ENCODE peak calls at places on chromosomes 11 and 22, in five cellular contexts. Y, R, M, J and B are unnamed samples.

GRCh38 chr11:30603357-30603756 is 17.2 kb upstream of the MPPED2 start:
- DNase-seq in J (no peak), Y (no peak), M (no peak), R (no peak), B (no peak)

GRCh38 chr11:20055312-20055711 is 105.0 kb downstream of the DBX1 start:
- DNase-seq in J (no peak), M (no peak), R (no peak), Y (no peak), B (no peak)

GRCh38 chr22:22800716-22801115 is 86.9 kb upstream of the IGLL5 start:
- DNase-seq in M (no peak), Y (no peak), R (no peak), J (no peak), B (no peak)

GRCh38 chr11:75291741-75292140 is 51.2 kb downstream of the TPBGL start:
- DNase-seq in M (no peak), J (no peak), Y (no peak), R (no peak), B (no peak)

GRCh38 chr22:21020802-21021429 is 6.0 kb downstream of the P2RX6 start:
- DNase-seq in R (peak), Y (no peak), J (no peak), M (peak), B (no peak)

GRCh38 chr22:37303821-37304274 is 21.5 kb downstream of the CYTH4 start:
- DNase-seq in M (no peak), J (no peak), R (no peak), Y (peak), B (no peak)

GRCh38 chr11:7436657-7437056 is 48.6 kb upstream of the OLFML1 start:
- DNase-seq in M (peak), Y (no peak), J (peak), R (peak), B (no peak)

GRCh38 chr11:111264646-111265045 is 19.1 kb downstream of the POU2AF2 start:
- DNase-seq in M (no peak), J (no peak), R (no peak), Y (no peak), B (no peak)

GRCh38 chr11:58905716-58906547 is 33.4 kb upstream of the GLYATL1 start:
- DNase-seq in J (peak), Y (peak), M (no peak), R (no peak), B (peak)

GRCh38 chr22:39309881-39310714 is 9.3 kb downstream of the RPL3 start:
- DNase-seq in M (peak), J (no peak), Y (no peak), R (no peak), B (no peak)

GRCh38 chr11:23078289-23078971 is 218.2 kb upstream of the CCDC179 start:
- DNase-seq in R (no peak), M (no peak), Y (no peak), J (no peak), B (no peak)

GRCh38 chr22:24583221-24583971 is 9.5 kb downstream of the LRRC75B start:
- DNase-seq in J (peak), R (no peak), Y (no peak), M (no peak), B (no peak)

GRCh38 chr22:30744224-30744623 is 49.5 kb downstream of the OSBP2 start:
- DNase-seq in J (no peak), M (no peak), R (no peak), Y (no peak), B (no peak)

GRCh38 chr11:3222941-3223905 is 4.6 kb upstream of the MRGPRG start:
- DNase-seq in Y (no peak), J (no peak), R (no peak), M (no peak), B (no peak)

GRCh38 chr11:76637491-76638266 is 32.9 kb downstream of the LRRC32 start:
- DNase-seq in R (peak), Y (no peak), J (no peak), M (peak), B (no peak)

GRCh38 chr11:17076517-17077239 is 789 bp downstream of the RPS13 start:
- DNase-seq in M (peak), Y (no peak), J (no peak), R (no peak), B (no peak)

GRCh38 chr11:121654506-121655480 is 202.0 kb upstream of the SORL1-AS1 start:
- DNase-seq in Y (peak), R (no peak), M (no peak), J (no peak), B (no peak)

GRCh38 chr11:95149659-95150294 is 60.1 kb downstream of the ENDOD1 start:
- DNase-seq in R (no peak), Y (no peak), M (no peak), J (peak), B (peak)

GRCh38 chr11:114308689-114309089 is 12.5 kb downstream of the NNMT start:
- DNase-seq in R (no peak), Y (no peak), J (no peak), M (no peak), B (no peak)

GRCh38 chr11:69460540-69461257 is 20.8 kb upstream of the LINC01488 start:
- DNase-seq in J (no peak), M (no peak), R (no peak), Y (no peak), B (no peak)

GRCh38 chr11:111796696-111797095 is 30.5 kb upstream of the PPP2R1B start:
- DNase-seq in R (no peak), J (no peak), Y (no peak), M (no peak), B (no peak)

GRCh38 chr11:93895106-93895862 is 44.9 kb upstream of the VSTM5 start:
- DNase-seq in R (no peak), Y (peak), M (peak), J (peak), B (no peak)

GRCh38 chr22:30875481-30876215 is 92.9 kb downstream of the MORC2 start:
- DNase-seq in R (no peak), M (no peak), J (no peak), Y (no peak), B (peak)

GRCh38 chr11:103007521-103007920 is 52.0 kb upstream of the MMP13 start:
- DNase-seq in R (no peak), J (no peak), M (no peak), Y (peak), B (no peak)

GRCh38 chr11:78379039-78379670 is 38.5 kb downstream of the GAB2 start:
- DNase-seq in R (no peak), J (no peak), Y (no peak), M (peak), B (no peak)

GRCh38 chr11:59550842-59551650 is 39.7 kb downstream of the OR4D9 start:
- DNase-seq in M (peak), R (peak), J (peak), Y (no peak), B (peak)

GRCh38 chr11:77602385-77603105 is 12.8 kb downstream of the AQP11 start:
- DNase-seq in J (no peak), Y (peak), M (no peak), R (no peak), B (no peak)

GRCh38 chr11:134669796-134670195 is 257.8 kb upstream of the B3GAT1 start:
- DNase-seq in J (no peak), Y (no peak), R (no peak), M (no peak), B (no peak)

GRCh38 chr11:117200813-117201515 is 1.8 kb downstream of the TAGLN start:
- DNase-seq in J (no peak), Y (no peak), R (no peak), M (no peak), B (no peak)

GRCh38 chr11:70885721-70886305 is 366.6 kb downstream of the SHANK2 start:
- DNase-seq in M (no peak), J (peak), Y (no peak), R (no peak), B (no peak)

GRCh38 chr22:29298641-29299040 is 7.8 kb upstream of the GAS2L1 start:
- DNase-seq in R (no peak), J (no peak), M (no peak), Y (no peak), B (no peak)

GRCh38 chr11:87851827-87852226 is 323.4 kb downstream of the RAB38 start:
- DNase-seq in Y (no peak), J (no peak), M (no peak), R (no peak), B (no peak)

GRCh38 chr11:130873766-130874165 is 42.5 kb downstream of the SNX19 start:
- DNase-seq in J (no peak), Y (peak), R (no peak), M (no peak), B (no peak)

GRCh38 chr11:94307101-94307791 is 2.9 kb downstream of the IZUMO1R start:
- DNase-seq in R (no peak), Y (no peak), M (no peak), J (no peak), B (no peak)

GRCh38 chr22:50340157-50340879 is 2.8 kb upstream of the PPP6R2 start:
- DNase-seq in Y (no peak), J (no peak), R (no peak), M (peak), B (no peak)

GRCh38 chr22:47783433-47784366 is 1021.2 kb downstream of the TBC1D22A start:
- DNase-seq in Y (no peak), R (no peak), J (no peak), M (no peak), B (no peak)

GRCh38 chr22:48491451-48491941 is 1336.2 kb downstream of the BRD1 start:
- DNase-seq in J (no peak), M (no peak), R (no peak), Y (no peak), B (no peak)

GRCh38 chr11:65921033-65921555 is 1.9 kb downstream of the DRAP1 start:
- DNase-seq in Y (no peak), J (no peak), R (no peak), M (no peak), B (no peak)

GRCh38 chr11:119078675-119079420 is 5.8 kb upstream of the HMBS start:
- DNase-seq in Y (no peak), R (no peak), M (no peak), J (no peak), B (no peak)